ENCODE peak calls at places on chromosomes 5 and 9, in four cellular contexts. One of them, this sample, is unnamed.

GRCh38 chr5:5490774-5491347 is 68.4 kb downstream of the ICE1 start:
- DNase-seq in fibroblast of lung: no peak
- DNase-seq in lower leg skin: no peak
- DNase-seq in GM23338: no peak
- DNase-seq in this sample: no peak

GRCh38 chr5:151469386-151469785 is 22.0 kb downstream of the SLC36A1 start:
- DNase-seq in fibroblast of lung: peak; percentile 19
- DNase-seq in GM23338: no peak
- DNase-seq in lower leg skin: no peak
- DNase-seq in this sample: no peak

GRCh38 chr9:73643379-73644013 is 491.8 kb downstream of the ANXA1 start:
- DNase-seq in GM23338: no peak
- DNase-seq in fibroblast of lung: peak; percentile 89
- DNase-seq in lower leg skin: no peak
- DNase-seq in this sample: peak; percentile 29

GRCh38 chr5:104793452-104794120 is 1231.0 kb upstream of the NUDT12 start:
- DNase-seq in fibroblast of lung: no peak
- DNase-seq in lower leg skin: no peak
- DNase-seq in GM23338: peak; percentile 42
- DNase-seq in this sample: peak; percentile 21

GRCh38 chr5:1763548-1763911 is 36.1 kb downstream of the MRPL36 start:
- DNase-seq in lower leg skin: peak; percentile 89
- DNase-seq in GM23338: peak; percentile 76
- DNase-seq in fibroblast of lung: peak; percentile 45
- DNase-seq in this sample: peak; percentile 82

GRCh38 chr5:169225830-169226356 is 75.0 kb downstream of the SLIT3 start:
- DNase-seq in fibroblast of lung: no peak
- DNase-seq in lower leg skin: no peak
- DNase-seq in GM23338: no peak
- DNase-seq in this sample: no peak

GRCh38 chr9:124658165-124659017 is 112.7 kb downstream of the NR6A1 start:
- DNase-seq in lower leg skin: peak; percentile 86
- DNase-seq in fibroblast of lung: peak; percentile 99
- DNase-seq in GM23338: peak; percentile 55
- DNase-seq in this sample: peak; percentile 94

GRCh38 chr9:4980046-4980727 is 4.9 kb upstream of the JAK2 start:
- DNase-seq in GM23338: no peak
- DNase-seq in lower leg skin: no peak
- DNase-seq in fibroblast of lung: no peak
- DNase-seq in this sample: peak; percentile 56

GRCh38 chr5:170312666-170313065 is 15.1 kb upstream of the LCP2 start:
- DNase-seq in fibroblast of lung: peak; percentile 48
- DNase-seq in lower leg skin: peak; percentile 81
- DNase-seq in GM23338: no peak
- DNase-seq in this sample: peak; percentile 14

GRCh38 chr9:4680750-4681149 is 1.4 kb downstream of the CDC37L1 start:
- DNase-seq in lower leg skin: no peak
- DNase-seq in GM23338: no peak
- DNase-seq in fibroblast of lung: peak; percentile 55
- DNase-seq in this sample: peak; percentile 52

GRCh38 chr9:95822583-95823431 is 52.7 kb upstream of the ERCC6L2 start:
- DNase-seq in fibroblast of lung: peak; percentile 97
- DNase-seq in lower leg skin: no peak
- DNase-seq in GM23338: no peak
- DNase-seq in this sample: peak; percentile 99

GRCh38 chr5:107916731-107917725 is 246.3 kb upstream of the EFNA5 start:
- DNase-seq in GM23338: no peak
- DNase-seq in lower leg skin: no peak
- DNase-seq in fibroblast of lung: no peak
- DNase-seq in this sample: no peak

GRCh38 chr9:129567842-129568559 is 52.9 kb downstream of the C9orf50 start:
- DNase-seq in fibroblast of lung: peak; percentile 79
- DNase-seq in GM23338: peak; percentile 66
- DNase-seq in lower leg skin: no peak
- DNase-seq in this sample: no peak

GRCh38 chr9:129571298-129572051 is 49.4 kb downstream of the C9orf50 start:
- DNase-seq in fibroblast of lung: no peak
- DNase-seq in GM23338: no peak
- DNase-seq in lower leg skin: no peak
- DNase-seq in this sample: no peak

GRCh38 chr9:129568560-129569505 is 52.1 kb downstream of the C9orf50 start:
- DNase-seq in GM23338: peak; percentile 65
- DNase-seq in fibroblast of lung: peak; percentile 47
- DNase-seq in lower leg skin: no peak
- DNase-seq in this sample: no peak

GRCh38 chr9:129570450-129571297 is 50.2 kb downstream of the C9orf50 start:
- DNase-seq in fibroblast of lung: peak; percentile 94
- DNase-seq in GM23338: no peak
- DNase-seq in lower leg skin: peak; percentile 92
- DNase-seq in this sample: peak; percentile 80

DNA sequence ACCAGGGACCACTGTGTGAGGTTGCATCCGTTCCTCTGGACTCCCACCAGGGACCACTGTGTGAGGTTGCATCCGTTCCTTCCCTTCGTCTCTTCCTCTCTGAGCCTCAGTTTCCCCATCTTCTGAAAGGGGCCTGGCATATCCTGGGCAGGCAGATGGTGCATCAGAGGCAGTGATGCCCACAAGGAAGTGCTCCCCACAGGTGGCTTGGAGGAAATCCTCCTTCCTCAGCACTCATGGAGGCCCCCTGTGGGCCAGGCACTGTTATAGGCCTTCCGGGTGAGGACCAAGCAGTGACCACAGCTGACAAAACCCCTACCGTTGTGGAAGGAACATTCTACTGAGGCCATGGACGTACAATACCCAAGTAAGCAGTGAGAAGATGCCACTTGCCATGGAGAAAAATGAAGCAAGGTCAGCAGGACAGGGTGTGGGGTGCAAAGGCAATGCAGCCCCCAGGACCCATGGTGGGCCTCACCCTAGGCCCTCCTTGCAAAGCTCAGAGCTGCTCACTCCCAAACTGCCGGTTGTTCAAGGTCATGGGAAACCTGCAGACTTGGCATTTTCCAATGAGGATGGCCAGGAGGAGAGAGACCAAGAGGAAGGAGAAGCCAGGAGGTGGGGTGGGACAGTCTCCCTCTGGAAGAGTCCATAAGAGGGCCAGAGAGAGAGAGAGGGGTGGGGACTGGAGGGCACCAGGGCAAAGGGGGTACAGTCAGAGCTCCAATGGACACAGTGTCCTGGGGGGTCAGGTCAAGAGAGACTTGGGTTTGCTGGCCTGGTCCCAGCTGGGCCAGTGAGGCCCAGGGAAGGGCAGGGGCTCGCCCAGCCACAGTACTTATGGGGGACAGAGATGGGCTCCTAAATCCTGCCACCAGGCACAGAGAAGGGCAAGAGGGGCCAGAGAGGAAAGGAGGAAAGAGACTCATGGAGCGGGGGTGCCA is 51.1 kb downstream of the C9orf50 start:
- DNase-seq in fibroblast of lung: peak; percentile 51
- DNase-seq in GM23338: peak; percentile 73
- DNase-seq in lower leg skin: no peak
- DNase-seq in this sample: no peak
- TF ChIP-seq CTCF in fibroblast of lung: peak; percentile 46
- TF ChIP-seq CTCF in GM23338: peak; percentile 67
- TF ChIP-seq CTCF in lower leg skin: no peak
- TF ChIP-seq CTCF in this sample: peak; percentile 56

GRCh38 chr9:79977510-79978197 is 405.9 kb downstream of the TLE4 start:
- DNase-seq in GM23338: no peak
- DNase-seq in fibroblast of lung: peak; percentile 53
- DNase-seq in lower leg skin: no peak
- DNase-seq in this sample: no peak

GRCh38 chr9:79973627-79974026 is 401.9 kb downstream of the TLE4 start:
- DNase-seq in fibroblast of lung: no peak
- DNase-seq in GM23338: no peak
- DNase-seq in lower leg skin: no peak
- DNase-seq in this sample: no peak

GRCh38 chr9:79974806-79975422 is 403.1 kb downstream of the TLE4 start:
- DNase-seq in GM23338: peak; percentile 68
- DNase-seq in fibroblast of lung: no peak
- DNase-seq in lower leg skin: no peak
- DNase-seq in this sample: no peak

GRCh38 chr9:79976501-79977444 is 405.0 kb downstream of the TLE4 start:
- DNase-seq in GM23338: no peak
- DNase-seq in fibroblast of lung: no peak
- DNase-seq in lower leg skin: no peak
- DNase-seq in this sample: no peak

DNA sequence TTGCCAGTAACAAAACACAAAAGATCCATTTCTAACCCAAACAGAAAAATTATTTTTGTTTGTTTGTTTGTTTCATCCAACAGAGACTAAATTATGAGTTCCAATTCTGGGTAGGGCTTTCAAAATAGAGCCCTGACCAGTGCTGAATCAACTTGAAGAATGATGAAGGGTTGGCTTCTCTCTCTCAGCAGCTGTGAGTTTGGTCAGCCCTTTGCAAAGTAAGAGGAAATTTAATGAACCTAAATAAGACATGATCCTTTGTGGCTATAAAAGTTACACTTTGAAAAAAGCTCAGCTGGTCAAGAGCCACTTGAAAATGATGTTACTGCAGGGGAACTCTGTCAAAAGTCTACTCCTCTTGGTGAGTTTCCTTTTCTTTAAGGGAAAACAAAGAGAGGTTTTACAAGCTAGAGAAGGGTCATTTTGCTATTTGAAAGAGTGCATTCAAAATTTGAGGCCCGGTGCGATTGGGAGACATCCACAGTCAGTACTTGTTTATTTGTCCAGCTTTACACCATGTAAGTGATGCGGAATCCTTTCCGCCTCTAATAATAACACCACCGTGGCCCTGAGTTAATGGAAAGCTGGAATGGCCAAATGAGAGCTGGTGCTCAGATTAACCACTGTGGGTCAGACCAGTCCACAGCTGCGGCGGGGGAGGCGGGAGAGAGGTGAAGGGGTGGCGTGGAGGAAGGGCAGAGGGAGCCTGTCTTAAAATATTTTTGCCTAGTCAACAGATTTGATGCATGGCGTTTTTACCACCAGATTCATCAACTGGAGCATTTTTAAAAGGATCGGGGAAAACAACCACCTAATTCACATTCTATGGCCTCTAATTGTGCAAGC is 403.9 kb downstream of the TLE4 start:
- DNase-seq in GM23338: peak; percentile 19
- DNase-seq in fibroblast of lung: no peak
- DNase-seq in lower leg skin: no peak
- DNase-seq in this sample: no peak
- TF ChIP-seq CTCF in GM23338: peak; percentile 30
- TF ChIP-seq CTCF in fibroblast of lung: no peak
- TF ChIP-seq CTCF in lower leg skin: no peak
- TF ChIP-seq CTCF in this sample: no peak

DNA sequence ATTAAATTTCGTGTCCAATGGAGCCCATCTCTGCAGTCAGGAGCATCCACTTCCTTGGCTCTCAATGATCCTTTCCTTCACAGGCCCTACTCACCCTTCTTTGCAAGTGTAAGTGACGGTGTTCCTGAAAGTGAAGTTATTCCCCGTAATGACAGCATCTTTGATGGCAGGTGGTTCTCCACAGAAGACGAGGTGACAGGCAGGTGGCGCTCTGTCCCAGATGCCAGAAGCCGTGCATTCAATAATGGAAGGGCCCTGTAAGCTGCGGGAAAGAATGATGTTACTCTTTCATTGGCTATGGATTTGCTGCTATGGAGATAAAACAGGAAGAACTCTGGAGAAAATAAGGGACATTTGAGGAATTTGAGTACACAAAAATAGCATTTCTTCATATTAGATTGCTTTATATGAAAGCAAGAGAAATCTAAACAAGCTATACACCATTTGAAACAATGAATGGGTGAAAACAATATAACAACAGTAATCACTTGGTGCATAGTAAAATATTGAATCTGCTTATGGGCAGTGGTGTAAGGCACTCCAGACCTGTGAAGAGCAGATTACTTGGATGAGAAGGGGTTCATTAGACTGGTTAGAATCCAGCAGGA is 89.9 kb upstream of the TXNDC8 start:
- DNase-seq in fibroblast of lung: peak; percentile 41
- DNase-seq in GM23338: peak; percentile 77
- DNase-seq in lower leg skin: no peak
- DNase-seq in this sample: peak; percentile 32
- TF ChIP-seq CTCF in fibroblast of lung: peak; percentile 74
- TF ChIP-seq CTCF in GM23338: peak; percentile 93
- TF ChIP-seq CTCF in lower leg skin: no peak
- TF ChIP-seq CTCF in this sample: peak; percentile 46

GRCh38 chr9:24832307-24832706 is 286.6 kb upstream of the IZUMO3 start:
- DNase-seq in GM23338: peak; percentile 69
- DNase-seq in lower leg skin: no peak
- DNase-seq in fibroblast of lung: no peak
- DNase-seq in this sample: no peak
- TF ChIP-seq CTCF in GM23338: peak; percentile 64
- TF ChIP-seq CTCF in lower leg skin: no peak
- TF ChIP-seq CTCF in fibroblast of lung: no peak
- TF ChIP-seq CTCF in this sample: no peak

GRCh38 chr5:143968071-143968878 is 156.3 kb downstream of the HMHB1 start:
- DNase-seq in GM23338: peak; percentile 72
- DNase-seq in lower leg skin: no peak
- DNase-seq in fibroblast of lung: peak; percentile 72
- DNase-seq in this sample: peak; percentile 65
- TF ChIP-seq CTCF in GM23338: peak; percentile 70
- TF ChIP-seq CTCF in lower leg skin: no peak
- TF ChIP-seq CTCF in fibroblast of lung: peak; percentile 41
- TF ChIP-seq CTCF in this sample: peak; percentile 49

GRCh38 chr5:103587185-103587748 is 24.7 kb upstream of the NUDT12 start:
- DNase-seq in GM23338: peak; percentile 47
- DNase-seq in lower leg skin: no peak
- DNase-seq in fibroblast of lung: peak; percentile 39
- DNase-seq in this sample: peak; percentile 31
- TF ChIP-seq CTCF in GM23338: no peak
- TF ChIP-seq CTCF in lower leg skin: no peak
- TF ChIP-seq CTCF in fibroblast of lung: peak; percentile 58
- TF ChIP-seq CTCF in this sample: peak; percentile 38

GRCh38 chr9:107636596-107637405 is 147.2 kb upstream of the KLF4 start:
- DNase-seq in lower leg skin: no peak
- DNase-seq in fibroblast of lung: no peak
- DNase-seq in GM23338: no peak
- DNase-seq in this sample: peak; percentile 52
- TF ChIP-seq CTCF in lower leg skin: no peak
- TF ChIP-seq CTCF in fibroblast of lung: no peak
- TF ChIP-seq CTCF in GM23338: no peak
- TF ChIP-seq CTCF in this sample: no peak

GRCh38 chr9:117415584-117415937 is 704 bp upstream of the ASTN2 start:
- DNase-seq in fibroblast of lung: no peak
- DNase-seq in GM23338: peak; percentile 60
- DNase-seq in lower leg skin: no peak
- DNase-seq in this sample: no peak
- TF ChIP-seq CTCF in fibroblast of lung: no peak
- TF ChIP-seq CTCF in GM23338: peak; percentile 17
- TF ChIP-seq CTCF in lower leg skin: no peak
- TF ChIP-seq CTCF in this sample: no peak

DNA sequence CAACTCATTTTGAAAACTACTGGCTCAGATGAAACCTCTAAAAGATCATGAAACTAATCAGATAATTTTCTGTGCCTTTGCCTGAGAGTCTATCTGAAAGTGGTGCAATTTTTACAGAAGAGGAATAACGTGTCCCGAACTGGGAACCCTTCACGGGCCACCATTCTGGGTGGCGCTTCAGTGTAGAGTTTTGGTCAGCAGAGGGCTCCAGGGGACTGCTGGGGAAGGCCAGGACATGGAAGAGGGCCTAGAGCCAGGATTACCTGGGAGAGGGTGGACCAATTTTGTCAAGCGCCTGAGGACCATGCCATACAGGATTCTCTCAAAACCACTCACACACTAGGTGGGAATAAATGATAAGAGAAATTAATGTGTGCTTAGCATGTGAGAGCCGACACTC is 49.7 kb upstream of the PLEKHG4B start:
- DNase-seq in lower leg skin: no peak
- DNase-seq in GM23338: peak; percentile 74
- DNase-seq in fibroblast of lung: peak; percentile 6
- DNase-seq in this sample: peak; percentile 2
- TF ChIP-seq CTCF in lower leg skin: no peak
- TF ChIP-seq CTCF in GM23338: peak; percentile 87
- TF ChIP-seq CTCF in fibroblast of lung: peak; percentile 31
- TF ChIP-seq CTCF in this sample: peak; percentile 45